ENCODE peak calls at places on chromosomes 4 and X, in four cellular contexts. One of them, this sample, is unnamed.
A peak's percentile ranks its signal among the peaks of the same experiment; 100 is the strongest.

GRCh38 chr4:163330828-163331628 is 1.4 kb downstream of the NPY1R start:
- DNase-seq in HCT116: no peak
- DNase-seq in GM12878: no peak
- DNase-seq in HepG2: no peak
- DNase-seq in this sample: no peak

GRCh38 chr4:152894673-152895072 is 41.5 kb upstream of the FHDC1 start:
- DNase-seq in HCT116: peak; percentile 4
- DNase-seq in GM12878: no peak
- DNase-seq in HepG2: no peak
- DNase-seq in this sample: no peak

GRCh38 chr4:13866881-13867280 is 239.4 kb upstream of the BOD1L1 start:
- DNase-seq in HCT116: no peak
- DNase-seq in GM12878: no peak
- DNase-seq in HepG2: no peak
- DNase-seq in this sample: no peak

GRCh38 chrX:154444001-154444754 is at the start of gene FAM50A:
- DNase-seq in HCT116: no peak
- DNase-seq in GM12878: no peak
- DNase-seq in HepG2: no peak
- DNase-seq in this sample: no peak

GRCh38 chr4:151169223-151169622 is 69.8 kb downstream of the RPS3A start:
- DNase-seq in HCT116: no peak
- DNase-seq in GM12878: no peak
- DNase-seq in HepG2: no peak
- DNase-seq in this sample: no peak

GRCh38 chrX:19257001-19257400 is 86.7 kb upstream of the PDHA1 start:
- DNase-seq in HCT116: no peak
- DNase-seq in GM12878: no peak
- DNase-seq in HepG2: no peak
- DNase-seq in this sample: no peak

GRCh38 chrX:98203800-98204199 is 1320.1 kb downstream of the RPA4 start:
- DNase-seq in HCT116: no peak
- DNase-seq in GM12878: no peak
- DNase-seq in HepG2: no peak
- DNase-seq in this sample: no peak

GRCh38 chrX:126658447-126658846 is 105.8 kb upstream of the DCAF12L1 start:
- DNase-seq in HCT116: no peak
- DNase-seq in GM12878: no peak
- DNase-seq in HepG2: no peak
- DNase-seq in this sample: no peak

GRCh38 chr4:109078724-109079123 is 223.7 kb downstream of the COL25A1 start:
- DNase-seq in HCT116: no peak
- DNase-seq in GM12878: no peak
- DNase-seq in HepG2: no peak
- DNase-seq in this sample: no peak

GRCh38 chr4:157280673-157281072 is 60.1 kb downstream of the GRIA2 start:
- DNase-seq in HCT116: no peak
- DNase-seq in GM12878: no peak
- DNase-seq in HepG2: no peak
- DNase-seq in this sample: no peak

GRCh38 chr4:154822775-154823174 is 41.7 kb downstream of the RBM46 start:
- DNase-seq in HCT116: no peak
- DNase-seq in GM12878: no peak
- DNase-seq in HepG2: no peak
- DNase-seq in this sample: no peak

GRCh38 chrX:136797787-136798186 is 17.1 kb upstream of the ARHGEF6 start:
- DNase-seq in HCT116: no peak
- DNase-seq in GM12878: no peak
- DNase-seq in HepG2: no peak
- DNase-seq in this sample: no peak

GRCh38 chr4:75289843-75290616 is 224.2 kb downstream of the RCHY1 start:
- DNase-seq in HCT116: peak; percentile 47
- DNase-seq in GM12878: peak; percentile 23
- DNase-seq in HepG2: peak; percentile 20
- DNase-seq in this sample: peak; percentile 52

GRCh38 chr4:176788971-176789370 is 3.8 kb downstream of the VEGFC start:
- DNase-seq in HCT116: no peak
- DNase-seq in GM12878: no peak
- DNase-seq in HepG2: no peak
- DNase-seq in this sample: no peak

GRCh38 chr4:125849869-125850268 is 535.1 kb downstream of the FAT4 start:
- DNase-seq in HCT116: no peak
- DNase-seq in GM12878: no peak
- DNase-seq in HepG2: no peak
- DNase-seq in this sample: no peak

GRCh38 chrX:10130354-10130753 is 26.4 kb upstream of the CLCN4 start:
- DNase-seq in HCT116: no peak
- DNase-seq in GM12878: no peak
- DNase-seq in HepG2: no peak
- DNase-seq in this sample: no peak

GRCh38 chr4:69936566-69936965 is 5.7 kb downstream of the CSN1S1 start:
- DNase-seq in HCT116: no peak
- DNase-seq in GM12878: no peak
- DNase-seq in HepG2: no peak
- DNase-seq in this sample: no peak

GRCh38 chrX:16819634-16820033 is 33.4 kb downstream of the TXLNG start:
- DNase-seq in HCT116: no peak
- DNase-seq in GM12878: no peak
- DNase-seq in HepG2: no peak
- DNase-seq in this sample: no peak

GRCh38 chr4:176939445-176939844 is 146.7 kb upstream of the VEGFC start:
- DNase-seq in HCT116: no peak
- DNase-seq in GM12878: no peak
- DNase-seq in HepG2: no peak
- DNase-seq in this sample: no peak

GRCh38 chrX:153573999-153574398 is 24.9 kb downstream of the CCNQ start:
- DNase-seq in HCT116: no peak
- DNase-seq in GM12878: no peak
- DNase-seq in HepG2: no peak
- DNase-seq in this sample: no peak

GRCh38 chrX:19479458-19479857 is 35.9 kb downstream of the MAP3K15 start:
- DNase-seq in HCT116: no peak
- DNase-seq in GM12878: no peak
- DNase-seq in HepG2: peak; percentile 3
- DNase-seq in this sample: no peak

GRCh38 chr4:2791518-2792395 is 1.1 kb upstream of the SH3BP2 start:
- DNase-seq in HCT116: no peak
- DNase-seq in GM12878: no peak
- DNase-seq in HepG2: no peak
- DNase-seq in this sample: no peak
- TF ChIP-seq ZNF274 in HCT116: no peak
- TF ChIP-seq ZNF274 in GM12878: no peak
- TF ChIP-seq ZNF274 in HepG2: no peak
- TF ChIP-seq ZNF274 in this sample: no peak

DNA sequence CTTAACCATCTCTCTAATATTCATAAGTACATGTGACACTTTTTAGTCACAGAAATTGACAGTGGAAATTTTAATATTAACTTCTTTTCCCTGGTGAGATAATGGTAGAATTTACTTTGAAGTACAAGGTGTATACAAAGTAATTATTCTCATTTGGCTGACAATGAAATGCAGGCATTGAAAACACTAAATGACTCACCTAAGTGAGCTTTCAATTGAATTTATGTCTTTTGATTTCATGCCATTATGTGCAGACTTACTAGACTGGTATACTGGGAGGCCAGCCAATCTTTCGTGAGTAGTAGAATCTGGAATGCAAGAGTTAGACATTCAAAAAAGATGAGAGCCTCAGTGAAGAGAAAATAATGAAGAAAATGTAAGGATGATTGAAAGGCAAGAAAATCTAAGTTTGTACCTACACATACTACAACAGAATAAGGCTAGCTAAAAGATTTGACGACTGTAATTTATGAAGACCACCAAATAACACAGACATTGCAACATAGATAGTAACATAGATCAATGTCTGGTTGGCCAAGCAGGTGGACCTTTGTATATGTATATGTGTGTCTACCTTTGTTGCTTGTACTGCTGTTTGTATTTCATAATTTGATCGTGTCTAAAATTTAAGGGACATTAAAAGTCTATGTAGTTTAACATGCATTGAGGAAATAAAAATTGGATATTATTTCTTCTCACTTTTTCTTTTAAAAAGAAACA is 459.7 kb downstream of the IL15 start:
- DNase-seq in HCT116: peak; percentile 90
- DNase-seq in GM12878: no peak
- DNase-seq in HepG2: no peak
- DNase-seq in this sample: no peak
- TF ChIP-seq ZNF274 in HCT116: no peak
- TF ChIP-seq ZNF274 in GM12878: no peak
- TF ChIP-seq ZNF274 in HepG2: no peak
- TF ChIP-seq ZNF274 in this sample: no peak

DNA sequence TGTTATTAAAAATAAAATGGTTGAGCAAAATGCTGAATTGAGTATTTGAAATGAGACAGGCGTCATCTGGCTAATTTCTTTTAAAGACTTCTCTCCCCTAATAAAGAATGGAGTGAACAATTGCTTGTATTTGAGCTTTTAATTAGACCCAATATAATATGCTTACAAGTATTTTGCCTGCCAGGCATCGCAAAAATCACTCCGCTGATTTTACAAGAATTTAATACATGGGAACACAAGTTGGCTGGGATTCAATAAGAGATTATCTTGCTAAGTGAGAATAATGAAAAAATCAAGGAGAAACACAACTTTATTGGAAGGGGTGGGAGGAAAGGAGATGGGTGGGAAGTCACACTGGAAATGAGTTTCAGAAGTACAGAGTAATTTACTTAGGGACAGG is 52.3 kb downstream of the KLF3 start:
- DNase-seq in HCT116: no peak
- DNase-seq in GM12878: no peak
- DNase-seq in HepG2: no peak
- DNase-seq in this sample: no peak
- TF ChIP-seq ZNF274 in HCT116: no peak
- TF ChIP-seq ZNF274 in GM12878: no peak
- TF ChIP-seq ZNF274 in HepG2: no peak
- TF ChIP-seq ZNF274 in this sample: no peak

GRCh38 chrX:47697171-47697570 is 38.2 kb upstream of the UXT start:
- DNase-seq in HCT116: no peak
- DNase-seq in GM12878: no peak
- DNase-seq in HepG2: no peak
- DNase-seq in this sample: no peak
- TF ChIP-seq ZNF274 in HCT116: no peak
- TF ChIP-seq ZNF274 in GM12878: no peak
- TF ChIP-seq ZNF274 in HepG2: no peak
- TF ChIP-seq ZNF274 in this sample: no peak

GRCh38 chr4:128572778-128573241 is 236.7 kb upstream of the JADE1 start:
- DNase-seq in HCT116: no peak
- DNase-seq in GM12878: no peak
- DNase-seq in HepG2: no peak
- DNase-seq in this sample: no peak
- TF ChIP-seq ZNF274 in HCT116: no peak
- TF ChIP-seq ZNF274 in GM12878: no peak
- TF ChIP-seq ZNF274 in HepG2: no peak
- TF ChIP-seq ZNF274 in this sample: no peak

DNA sequence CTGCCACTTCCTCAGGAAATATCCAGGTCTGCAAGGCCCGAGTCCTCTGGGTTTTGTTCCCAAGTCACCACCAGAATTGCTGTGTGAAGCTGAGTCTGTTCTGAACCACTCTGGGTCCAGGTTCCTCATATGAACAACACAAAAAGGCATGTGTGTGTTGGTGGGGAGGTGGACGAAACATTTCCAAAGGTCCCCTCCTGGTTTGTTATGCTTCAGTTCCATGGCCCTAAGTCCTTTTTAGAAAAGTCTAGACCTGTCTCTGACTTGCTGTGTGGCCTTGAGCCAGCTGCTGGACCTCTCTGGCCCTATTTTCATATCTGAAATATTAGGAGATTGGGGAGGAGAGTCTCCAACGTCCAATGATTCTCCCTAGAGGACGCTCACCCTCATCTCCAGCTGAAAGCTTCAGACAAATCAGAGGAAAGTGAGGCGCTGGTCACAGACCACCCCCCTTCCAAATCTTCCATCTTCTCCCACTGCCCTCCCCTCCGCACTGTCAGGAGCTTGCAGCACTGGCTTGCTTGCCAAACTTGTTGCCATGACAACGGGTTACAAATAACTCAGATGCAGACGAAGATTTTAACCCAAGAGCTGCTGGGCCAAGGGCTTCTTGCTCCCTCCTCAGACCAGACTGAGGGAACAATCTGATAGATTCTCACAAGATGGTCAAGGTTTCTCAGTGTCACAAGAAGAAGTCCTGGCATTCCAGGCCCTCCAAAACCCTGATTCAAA is 64.5 kb downstream of the SMC1A start:
- DNase-seq in HCT116: no peak
- DNase-seq in GM12878: no peak
- DNase-seq in HepG2: no peak
- DNase-seq in this sample: no peak
- TF ChIP-seq ZNF274 in HCT116: no peak
- TF ChIP-seq ZNF274 in GM12878: no peak
- TF ChIP-seq ZNF274 in HepG2: no peak
- TF ChIP-seq ZNF274 in this sample: no peak

GRCh38 chr4:107050525-107051135 is 14.5 kb upstream of the DKK2 start:
- DNase-seq in HCT116: peak; percentile 21
- DNase-seq in GM12878: no peak
- DNase-seq in HepG2: peak; percentile 13
- DNase-seq in this sample: no peak
- TF ChIP-seq ZNF274 in HCT116: no peak
- TF ChIP-seq ZNF274 in GM12878: no peak
- TF ChIP-seq ZNF274 in HepG2: no peak
- TF ChIP-seq ZNF274 in this sample: no peak

GRCh38 chr4:182063651-182064050 is 179.6 kb upstream of the TENM3 start:
- DNase-seq in HCT116: no peak
- DNase-seq in GM12878: no peak
- DNase-seq in HepG2: no peak
- DNase-seq in this sample: no peak

GRCh38 chr4:182065255-182065654 is 177.9 kb upstream of the TENM3 start:
- DNase-seq in HCT116: no peak
- DNase-seq in GM12878: no peak
- DNase-seq in HepG2: no peak
- DNase-seq in this sample: no peak

GRCh38 chr4:182066037-182066436 is 177.2 kb upstream of the TENM3 start:
- DNase-seq in HCT116: no peak
- DNase-seq in GM12878: no peak
- DNase-seq in HepG2: no peak
- DNase-seq in this sample: no peak

GRCh38 chr4:182062458-182062857 is 180.7 kb upstream of the TENM3 start:
- DNase-seq in HCT116: no peak
- DNase-seq in GM12878: no peak
- DNase-seq in HepG2: no peak
- DNase-seq in this sample: no peak

DNA sequence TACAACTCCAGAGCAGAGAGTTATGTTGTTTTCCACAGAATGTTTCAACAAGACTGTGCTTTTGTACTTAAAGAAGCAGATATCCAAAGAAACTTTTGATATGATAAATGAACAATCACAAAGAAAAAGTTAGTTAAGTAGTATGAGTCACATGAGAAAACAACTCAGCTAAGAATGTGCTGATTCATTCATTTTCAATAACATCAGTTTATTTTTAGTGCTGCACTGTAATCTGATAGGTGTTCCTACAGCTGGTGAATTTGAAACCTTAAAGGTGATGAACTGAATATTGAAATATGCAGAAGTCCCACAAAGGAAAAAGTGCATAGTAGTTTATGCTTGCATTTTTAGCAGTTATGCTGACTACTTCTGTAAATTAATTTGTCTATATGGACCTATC is 180.3 kb upstream of the TENM3 start:
- DNase-seq in HCT116: no peak
- DNase-seq in GM12878: no peak
- DNase-seq in HepG2: no peak
- DNase-seq in this sample: no peak
- TF ChIP-seq ZNF274 in HCT116: no peak
- TF ChIP-seq ZNF274 in GM12878: no peak
- TF ChIP-seq ZNF274 in HepG2: no peak
- TF ChIP-seq ZNF274 in this sample: no peak

This sample was measured in H1.